ENCODE peak calls at places on chromosomes 13 and 19, in four cellular contexts. X is PC-9, P is GM06990, A is endodermal cell. O is an unnamed sample.
A peak's percentile ranks its signal among the peaks of the same experiment; 100 is the strongest.

GRCh38 chr19:29596885-29597525 is 9.1 kb upstream of the POP4 start:
- DNase-seq in X (no peak), P (no peak), A (peak; percentile 60), O (peak; percentile 52)

GRCh38 chr19:33737704-33738103 is 59.0 kb upstream of the KCTD15 start:
- DNase-seq in X (no peak), P (no peak), A (no peak), O (no peak)

GRCh38 chr19:43489979-43490599 is 14.5 kb downstream of the PHLDB3 start:
- DNase-seq in X (no peak), P (no peak), A (no peak), O (no peak)

GRCh38 chr19:15454371-15454800 is 4.6 kb upstream of the WIZ start:
- DNase-seq in X (no peak), P (no peak), A (no peak), O (no peak)

GRCh38 chr13:29754486-29754806 is 96.0 kb downstream of the UBL3 start:
- DNase-seq in X (peak; percentile 28), P (no peak), A (peak; percentile 73), O (peak; percentile 39)

GRCh38 chr13:47594833-47595232 is 406.2 kb downstream of the SUCLA2 start:
- DNase-seq in X (no peak), P (no peak), A (peak; percentile 83), O (peak; percentile 21)

GRCh38 chr13:20388184-20388583 is 137.5 kb downstream of the CRYL1 start:
- DNase-seq in X (no peak), P (no peak), A (peak; percentile 18), O (no peak)

GRCh38 chr19:48395499-48395898 is 2.0 kb downstream of the GRIN2D start:
- DNase-seq in X (no peak), P (no peak), A (no peak), O (no peak)

GRCh38 chr19:20103091-20103501 is 25.3 kb downstream of the ZNF90 start:
- DNase-seq in X (no peak), P (no peak), A (peak; percentile 55), O (no peak)

GRCh38 chr13:24870380-24870760 is 106.4 kb downstream of the RNF17 start:
- DNase-seq in X (no peak), P (no peak), A (no peak), O (no peak)

GRCh38 chr19:4909172-4909896 is at the start of gene UHRF1:
- DNase-seq in X (peak; percentile 30), P (peak; percentile 83), A (peak; percentile 77), O (no peak)

GRCh38 chr13:83906240-83906820 is 24.1 kb upstream of the SLITRK1 start:
- DNase-seq in X (peak; percentile 51), P (no peak), A (no peak), O (no peak)

GRCh38 chr13:22594041-22594440 is 586.7 kb upstream of the SGCG start:
- DNase-seq in X (no peak), P (no peak), A (no peak), O (no peak)

GRCh38 chr19:33946535-33947323 is 150.1 kb downstream of the KCTD15 start:
- DNase-seq in X (no peak), P (no peak), A (peak; percentile 13), O (no peak)

GRCh38 chr19:10836478-10837325 is 690 bp upstream of the TMED1 start:
- DNase-seq in X (no peak), P (peak; percentile 88), A (no peak), O (peak; percentile 90)

GRCh38 chr19:1054102-1055027 is 12.6 kb upstream of the ARHGAP45 start:
- DNase-seq in X (no peak), P (no peak), A (no peak), O (no peak)

GRCh38 chr19:1055028-1055425 is 11.9 kb upstream of the ARHGAP45 start:
- DNase-seq in X (no peak), P (no peak), A (no peak), O (no peak)

GRCh38 chr19:1055886-1056620 is 10.9 kb upstream of the ARHGAP45 start:
- DNase-seq in X (no peak), P (no peak), A (no peak), O (no peak)

GRCh38 chr19:1058112-1058511 is 8.9 kb upstream of the ARHGAP45 start:
- DNase-seq in X (no peak), P (no peak), A (no peak), O (no peak)

GRCh38 chr19:1057185-1057857 is 9.6 kb upstream of the ARHGAP45 start:
- DNase-seq in X (peak; percentile 43), P (no peak), A (peak; percentile 69), O (peak; percentile 74)
- TF ChIP-seq CTCF in X (peak; percentile 61), P (peak; percentile 68), A (peak; percentile 22), O (no peak)

DNA sequence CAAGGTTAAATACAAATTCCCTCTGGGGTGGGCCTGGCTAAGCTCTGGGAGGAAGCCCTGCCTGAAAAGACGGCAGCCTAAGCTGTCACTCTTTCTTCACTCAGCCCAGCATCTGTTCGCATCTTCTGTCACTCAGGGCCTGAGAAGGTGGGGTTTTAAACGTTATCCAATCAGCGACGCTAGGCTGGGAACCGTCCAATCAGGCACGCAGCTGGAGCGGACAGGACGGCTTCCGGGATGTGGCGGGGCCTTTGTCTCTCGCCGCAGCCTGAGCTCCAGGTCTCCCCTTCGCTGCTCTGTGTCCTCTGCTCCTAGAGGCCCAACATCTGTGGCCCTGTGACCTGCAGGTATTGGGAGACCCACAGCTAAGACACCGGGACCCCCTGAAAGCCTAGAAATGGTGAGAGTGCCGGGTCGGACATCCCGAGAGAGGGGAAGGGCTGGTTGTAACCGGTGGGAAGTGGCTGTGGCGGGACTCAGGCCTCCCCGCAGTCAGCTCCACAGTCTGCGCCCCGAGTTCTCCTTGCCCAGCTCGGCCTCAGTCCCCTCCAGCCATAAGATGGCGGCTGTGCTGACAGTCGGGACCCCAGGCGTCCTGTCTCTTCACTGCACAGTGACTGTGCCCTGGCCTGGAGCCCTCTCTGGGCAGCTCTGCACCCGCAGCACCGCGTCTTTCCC is at the start of gene ZNF431:
- DNase-seq in X (peak; percentile 89), P (peak; percentile 88), A (peak; percentile 98), O (peak; percentile 94)
- H3K4me3 ChIP-seq in X (peak within 1 kb of the TSS; percentile 68), P (peak within 1 kb of the TSS; percentile 85), A (peak within 1 kb of the TSS; percentile 92), O (peak within 1 kb of the TSS; percentile 65)

DNA sequence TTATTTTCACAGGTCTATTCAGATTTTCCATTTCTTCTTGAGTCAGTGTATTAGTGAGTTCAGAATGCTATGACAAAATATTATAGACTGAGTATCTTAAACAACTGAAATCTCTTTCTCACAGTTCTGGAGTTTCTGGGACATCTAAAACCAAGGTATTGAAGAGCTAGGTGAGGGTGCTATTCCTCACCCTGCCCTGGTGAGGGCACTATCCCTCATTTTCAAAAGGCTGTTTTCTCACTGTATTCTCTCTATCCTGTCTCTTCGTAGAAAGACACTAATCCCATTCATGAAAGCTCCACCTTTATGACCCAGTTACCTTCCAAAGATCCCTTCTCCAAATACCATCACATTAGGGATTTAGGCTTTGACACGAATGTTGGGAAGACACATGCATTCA is 1617.1 kb downstream of the PCDH9 start:
- DNase-seq in X (no peak), P (no peak), A (peak; percentile 64), O (no peak)
- TF ChIP-seq CTCF in X (peak; percentile 35), P (no peak), A (peak; percentile 80), O (peak; percentile 15)

GRCh38 chr19:46975918-46976782 is 43.5 kb upstream of the NPAS1 start:
- DNase-seq in X (peak; percentile 79), P (no peak), A (peak; percentile 86), O (peak; percentile 99)
- H3K4me3 ChIP-seq in X (no peak overlapping the region), P (no peak overlapping the region), A (peak overlapping the region; percentile 36), O (no peak overlapping the region)

DNA sequence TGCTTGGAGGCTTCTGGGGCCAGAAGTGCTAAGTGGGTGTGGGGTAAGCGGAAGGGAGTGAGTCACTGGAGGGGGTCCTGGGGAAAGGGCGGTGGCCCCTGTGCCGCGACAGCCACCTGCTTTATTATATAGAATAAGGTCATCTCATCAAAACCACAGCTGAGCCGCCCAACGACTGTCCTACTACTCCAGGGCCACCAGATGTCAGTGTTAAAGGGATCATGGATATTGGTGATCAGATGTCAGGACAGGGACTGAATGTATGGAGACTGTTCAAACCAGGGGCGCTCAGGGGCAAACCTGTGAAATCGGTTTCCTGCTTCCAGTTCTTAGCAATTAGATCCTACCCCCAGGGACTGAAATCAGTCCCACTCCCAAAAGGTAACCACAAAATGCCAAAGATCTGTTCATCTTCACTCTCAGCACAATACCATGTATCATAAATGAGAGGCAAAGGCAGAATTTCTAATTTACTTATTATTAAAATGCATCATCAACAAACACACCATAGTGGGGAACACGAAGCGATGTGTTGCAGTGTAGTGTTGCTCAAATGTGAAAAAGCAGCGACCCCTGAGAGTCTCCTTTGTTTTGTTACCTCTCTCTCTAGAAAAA is 24.5 kb downstream of the ARL11 start:
- DNase-seq in X (peak; percentile 39), P (no peak), A (peak; percentile 83), O (peak; percentile 35)
- TF ChIP-seq CTCF in X (peak; percentile 71), P (peak; percentile 44), A (peak; percentile 77), O (peak; percentile 41)

O was measured in fibroblast of pulmonary artery.